ENCODE peak calls at places on chromosomes 12 and 14, in five cellular contexts. J, M, A, L and C are unnamed samples. For H3K4me1, the result is how much of the 10 kb centered on the place peaks cover.

GRCh38 chr12:95418142-95418541 is 55.8 kb upstream of the METAP2 start:
- DNase-seq in J (no peak), M (no peak), A (no peak), L (no peak), C (no peak)

GRCh38 chr12:76919388-76920181 is 40.8 kb upstream of the CSRP2 start:
- DNase-seq in J (no peak), M (no peak), A (no peak), L (no peak), C (no peak)

GRCh38 chr14:65238456-65238855 is 136.1 kb upstream of the MAX start:
- DNase-seq in J (peak), M (no peak), A (no peak), L (no peak), C (no peak)

GRCh38 chr12:131063427-131063826 is 109.7 kb downstream of the ADGRD1 start:
- DNase-seq in J (no peak), M (no peak), A (no peak), L (no peak), C (no peak)

GRCh38 chr14:63375772-63376171 is 57.0 kb upstream of the GPHB5 start:
- DNase-seq in J (no peak), M (no peak), A (no peak), L (no peak), C (no peak)

GRCh38 chr12:116773276-116773731 is 35.2 kb downstream of the RNFT2 start:
- DNase-seq in J (peak), M (no peak), A (no peak), L (no peak), C (no peak)

GRCh38 chr14:72215080-72215479 is 282.9 kb downstream of the RGS6 start:
- DNase-seq in J (no peak), M (no peak), A (no peak), L (no peak), C (no peak)

GRCh38 chr12:27780612-27781408 is 774 bp upstream of the MANSC4 start:
- DNase-seq in J (peak), M (no peak), A (peak), L (peak), C (peak)

GRCh38 chr14:98137626-98138025 is 1134.4 kb downstream of the BCL11B start:
- DNase-seq in J (no peak), M (no peak), A (no peak), L (no peak), C (no peak)

GRCh38 chr12:93664573-93665138 is 12.5 kb upstream of the CRADD start:
- DNase-seq in J (no peak), M (no peak), A (no peak), L (no peak), C (no peak)

GRCh38 chr12:68118096-68118755 is 41.3 kb downstream of the IFNG start:
- DNase-seq in J (no peak), M (no peak), A (no peak), L (no peak), C (no peak)

GRCh38 chr12:68109001-68109400 is 50.5 kb downstream of the IFNG start:
- DNase-seq in J (no peak), M (no peak), A (no peak), L (no peak), C (no peak)

GRCh38 chr12:68111995-68112394 is 47.5 kb downstream of the IFNG start:
- DNase-seq in J (no peak), M (no peak), A (no peak), L (no peak), C (no peak)

GRCh38 chr12:68109444-68110217 is 49.9 kb downstream of the IFNG start:
- DNase-seq in J (no peak), M (no peak), A (no peak), L (no peak), C (no peak)

DNA sequence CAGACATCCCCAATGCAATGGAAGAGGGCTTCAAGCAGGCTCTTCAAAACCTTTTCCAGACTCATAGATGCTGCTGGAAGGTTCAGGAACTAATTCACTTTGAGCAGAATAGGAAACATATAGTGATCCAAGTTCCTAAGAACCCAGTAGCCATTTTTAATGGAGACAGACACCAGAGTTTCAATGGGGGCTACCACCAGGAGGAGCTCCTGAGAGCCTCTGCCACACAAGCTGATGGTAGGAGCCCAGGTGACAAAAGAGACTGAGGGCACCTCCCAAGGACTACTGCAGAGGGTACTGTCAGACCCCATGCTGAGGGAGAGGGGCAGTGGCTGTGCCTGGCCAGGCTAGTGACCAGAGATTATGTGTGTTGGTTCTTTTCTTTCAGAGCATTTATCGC is 45.9 kb downstream of the IFNG start:
- DNase-seq in J (peak), M (no peak), A (no peak), L (no peak), C (no peak)
- TF ChIP-seq CTCF in J (no peak), M (no peak), A (peak), L (no peak), C (no peak)

GRCh38 chr14:76904100-76904739 is 78.0 kb downstream of the LRRC74A start:
- DNase-seq in J (peak), M (no peak), A (peak), L (no peak), C (peak)
- TF ChIP-seq EP300 in J (no peak), M (no peak), A (no peak), L (peak), C (peak)

GRCh38 chr12:111925171-111925570 is 83.1 kb downstream of the MAPKAPK5 start:
- DNase-seq in J (no peak), M (no peak), A (no peak), L (no peak), C (no peak)

GRCh38 chr12:111926631-111927030 is 84.6 kb downstream of the MAPKAPK5 start:
- DNase-seq in J (no peak), M (no peak), A (no peak), L (no peak), C (no peak)

GRCh38 chr12:111932241-111932640 is 80.7 kb downstream of the TMEM116 start:
- DNase-seq in J (no peak), M (no peak), A (no peak), L (no peak), C (no peak)

DNA sequence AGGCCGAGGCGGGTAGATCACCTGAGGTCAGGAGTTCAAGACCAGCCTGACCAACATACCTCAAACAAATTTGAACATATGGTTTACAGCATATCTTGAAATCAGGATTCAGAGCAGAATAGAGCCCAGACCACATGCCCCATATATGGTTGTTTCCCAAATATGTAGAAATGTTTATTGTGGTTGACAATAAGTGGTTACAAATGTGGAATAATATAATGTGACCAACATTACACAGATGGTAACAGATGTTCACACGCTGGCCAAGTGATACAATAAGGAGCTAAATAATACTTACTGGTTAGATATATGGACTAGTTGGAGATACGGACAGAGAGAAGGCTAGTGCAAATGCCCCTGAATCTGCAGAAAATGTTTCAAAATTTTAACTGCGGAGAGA is 85.3 kb downstream of the MAPKAPK5 start:
- DNase-seq in J (no peak), M (no peak), A (no peak), L (no peak), C (no peak)
- H3K4me1 ChIP-seq in J (under half), M (under half), A (under half), L (under half), C (under half)

DNA sequence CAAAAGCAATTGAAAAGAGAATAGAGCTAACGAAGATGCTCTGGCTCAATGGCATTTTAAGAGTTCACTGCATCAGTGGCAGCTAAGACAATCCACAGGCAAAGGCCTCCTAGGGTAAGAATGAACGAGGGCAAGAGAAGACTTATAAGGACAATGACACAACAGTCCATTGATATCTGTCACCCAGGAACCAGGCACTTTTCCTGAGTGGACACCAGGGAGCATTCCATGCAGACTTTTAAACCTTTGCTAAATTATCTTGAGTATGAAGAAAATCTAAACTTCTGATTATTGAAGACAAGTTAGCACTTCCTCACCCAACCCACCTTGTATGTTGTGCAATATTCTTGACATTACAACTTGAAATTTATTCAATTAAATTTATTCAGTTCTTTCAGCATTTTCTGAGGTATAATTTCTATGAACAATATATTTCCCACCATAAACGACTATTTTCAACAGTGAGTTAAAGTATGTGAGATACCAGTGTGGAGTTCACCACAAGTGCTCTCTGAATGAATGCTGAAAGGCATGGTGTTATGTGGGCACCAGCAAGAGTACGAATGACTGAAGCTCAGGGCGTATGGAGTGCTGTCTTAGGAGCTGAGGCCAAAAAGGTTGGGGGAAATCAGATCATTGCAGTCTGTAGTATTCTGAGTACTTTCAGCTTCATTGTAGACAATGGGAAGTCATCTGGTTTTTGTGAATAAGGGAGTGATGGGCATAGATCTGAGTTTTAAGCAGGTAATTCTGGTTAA is 124.3 kb upstream of the LMNTD1 start:
- DNase-seq in J (peak), M (no peak), A (no peak), L (no peak), C (no peak)
- TF ChIP-seq CTCF in J (peak), M (no peak), A (peak), L (no peak), C (no peak)

DNA sequence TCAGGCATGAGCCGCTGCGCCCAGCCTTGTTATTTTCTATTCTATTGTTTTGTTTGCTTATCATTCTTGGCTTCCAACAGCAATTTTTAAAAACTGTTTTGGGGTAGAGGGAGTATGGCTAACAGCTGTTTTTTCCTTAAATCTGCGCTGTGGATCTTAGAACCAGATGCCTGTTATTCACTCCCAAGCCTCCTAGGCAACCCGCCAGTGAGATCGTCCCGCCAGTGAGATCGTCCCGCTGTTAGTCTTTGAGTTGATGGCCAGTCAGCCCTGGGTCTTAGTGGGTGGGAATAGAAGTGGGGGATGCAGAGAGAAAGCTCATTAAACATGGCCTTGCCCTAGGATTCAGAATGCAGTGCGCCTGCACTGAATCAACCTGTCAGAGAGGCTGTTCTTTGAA is 67.3 kb upstream of the BICD1 start:
- DNase-seq in J (no peak), M (no peak), A (peak), L (no peak), C (no peak)
- TF ChIP-seq EP300 in J (no peak), M (no peak), A (peak), L (no peak), C (no peak)

DNA sequence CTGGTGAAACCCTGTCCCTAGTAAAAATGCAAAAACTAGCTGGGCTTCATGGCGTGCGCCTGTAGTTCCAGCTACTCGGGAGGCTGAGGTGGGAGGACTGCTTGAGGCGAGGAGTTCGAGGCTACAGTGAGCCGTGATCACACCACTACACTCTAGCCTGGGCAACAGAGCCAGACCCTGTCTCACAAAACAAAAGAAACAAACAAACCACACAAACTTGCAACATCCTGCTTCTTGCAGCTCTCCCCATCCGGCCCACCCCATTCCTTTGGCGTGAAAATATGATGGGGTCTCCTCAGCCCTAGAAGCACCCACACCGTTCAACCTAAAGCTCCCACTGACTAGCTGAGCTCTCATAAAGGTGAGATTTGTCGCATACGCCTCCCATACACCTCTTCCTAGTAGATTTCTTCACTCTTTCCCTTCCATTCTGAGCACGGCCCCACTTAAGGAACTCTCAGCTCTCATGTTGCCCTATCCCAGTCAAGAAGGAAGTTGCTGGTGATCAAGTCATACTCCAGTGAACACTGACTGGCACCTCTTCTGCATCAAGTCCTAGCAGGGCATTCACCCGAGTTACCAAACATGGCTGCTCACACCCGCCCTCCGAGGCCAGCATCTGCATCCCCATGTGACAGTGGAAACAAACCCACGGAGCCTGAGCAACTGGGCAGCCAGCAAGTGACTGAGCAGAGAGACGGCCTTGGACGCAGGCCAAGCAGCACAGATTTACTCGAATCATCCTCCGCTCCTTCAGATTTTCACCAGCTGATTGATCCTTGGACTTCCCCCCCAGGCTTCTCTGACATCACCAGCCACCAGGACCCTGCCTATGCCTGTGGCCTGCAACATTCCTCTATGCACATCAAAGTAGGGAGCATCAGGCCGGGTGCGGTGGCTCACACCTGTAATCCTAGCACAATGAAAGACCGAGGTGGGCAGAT is 18.9 kb upstream of the CD27 start:
- DNase-seq in J (peak), M (no peak), A (no peak), L (peak), C (no peak)
- H3K4me1 ChIP-seq in J (under half), M (under half), A (under half), L (under half), C (under half)

GRCh38 chr12:115632323-115632722 is 645.2 kb downstream of the MED13L start:
- DNase-seq in J (no peak), M (no peak), A (no peak), L (no peak), C (no peak)
- TF ChIP-seq CTCF in J (peak), M (no peak), A (peak), L (no peak), C (no peak)

GRCh38 chr14:94611179-94611578 is 1.0 kb upstream of the SERPINA3 start:
- DNase-seq in J (no peak), M (no peak), A (no peak), L (no peak), C (peak)

GRCh38 chr14:94613720-94614644 is 1.8 kb downstream of the SERPINA3 start:
- DNase-seq in J (no peak), M (no peak), A (no peak), L (no peak), C (peak)

GRCh38 chr14:94612580-94613554 is 676 bp downstream of the SERPINA3 start:
- DNase-seq in J (no peak), M (no peak), A (no peak), L (no peak), C (peak)

GRCh38 chr14:94614802-94615201 is 2.6 kb downstream of the SERPINA3 start:
- DNase-seq in J (no peak), M (no peak), A (no peak), L (no peak), C (peak)

DNA sequence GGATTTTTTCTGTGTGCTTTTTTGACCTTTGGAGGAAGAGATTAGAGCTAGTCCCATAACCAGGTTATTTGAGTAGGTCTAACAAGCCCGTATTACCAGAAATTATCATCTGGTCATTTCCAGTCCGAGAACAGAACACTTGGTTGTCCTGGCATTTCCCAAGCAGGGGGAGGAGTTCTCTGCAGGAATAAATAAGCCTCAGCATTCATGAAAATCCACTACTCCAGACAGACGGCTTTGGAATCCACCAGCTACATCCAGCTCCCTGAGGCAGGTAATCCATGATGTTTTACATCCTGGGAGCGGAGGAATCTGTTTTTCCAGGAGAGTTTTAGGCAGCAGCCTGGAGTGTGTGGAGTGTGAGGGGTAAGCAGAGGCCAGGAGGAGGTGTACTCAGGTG is at the start of gene SERPINA3:
- DNase-seq in J (no peak), M (no peak), A (no peak), L (no peak), C (peak)
- TF ChIP-seq EP300 in J (no peak), M (no peak), A (no peak), L (no peak), C (no peak)

GRCh38 chr12:31737763-31738162 is 8.9 kb upstream of the AMN1 start:
- DNase-seq in J (no peak), M (no peak), A (no peak), L (no peak), C (no peak)
- H3K4me1 ChIP-seq in J (under half), M (under half), A (under half), L (under half), C (under half)

GRCh38 chr12:19506497-19506896 is 67.2 kb downstream of the AEBP2 start:
- DNase-seq in J (no peak), M (no peak), A (no peak), L (no peak), C (no peak)

GRCh38 chr12:19507823-19508222 is 68.5 kb downstream of the AEBP2 start:
- DNase-seq in J (peak), M (no peak), A (peak), L (no peak), C (no peak)
- TF ChIP-seq CTCF in J (peak), M (peak), A (peak), L (no peak), C (no peak)